ENCODE peak calls at places on chromosomes 13 and 19, in six cellular contexts. B is EH; P is glutamatergic neuron; D is iris pigment epithelial cell; J is stimulated activated CD4-positive, alpha-beta T cell treated with anti-CD3 and anti-CD28 coated beads, TNF-alpha, amount 100 ng/mL, for 48 hours; C is CD8-positive, alpha-beta T cell. O is an unnamed sample.

GRCh38 chr19:40303765-40304164 is 18.6 kb upstream of the AKT2 start:
- DNase-seq in B (no peak), P (no peak), D (no peak), J (no peak), C (no peak), O (no peak)

GRCh38 chr19:54408627-54409026 is 6.6 kb upstream of the TTYH1 start:
- DNase-seq in B (no peak), P (no peak), D (no peak), J (no peak), C (no peak), O (no peak)

GRCh38 chr13:109779074-109779473 is 7.3 kb downstream of the IRS2 start:
- DNase-seq in B (no peak), P (no peak), D (no peak), J (peak; percentile 25), C (peak; percentile 63), O (no peak)

GRCh38 chr13:43688230-43688907 is 98.4 kb downstream of the ENOX1 start:
- DNase-seq in B (no peak), P (no peak), D (no peak), J (no peak), C (no peak), O (no peak)

GRCh38 chr19:15118789-15119494 is 11.7 kb downstream of the SYDE1 start:
- DNase-seq in B (no peak), P (no peak), D (no peak), J (no peak), C (no peak), O (no peak)

GRCh38 chr13:28316129-28316528 is 177.8 kb downstream of the PAN3 start:
- DNase-seq in B (no peak), P (no peak), D (no peak), J (no peak), C (no peak), O (no peak)

GRCh38 chr19:43504426-43505185 is at the start of gene PHLDB3:
- DNase-seq in B (no peak), P (peak; percentile 43), D (peak; percentile 27), J (no peak), C (no peak), O (peak; percentile 39)

GRCh38 chr19:41064974-41065569 is 23.2 kb upstream of the CYP2A13 start:
- DNase-seq in B (peak; percentile 65), P (no peak), D (peak; percentile 53), J (no peak), C (no peak), O (peak; percentile 47)

GRCh38 chr19:12769689-12770088 is 5.7 kb downstream of the HOOK2 start:
- DNase-seq in B (no peak), P (peak; percentile 69), D (no peak), J (no peak), C (peak; percentile 44), O (no peak)

GRCh38 chr19:9936151-9937000 is at the start of gene OLFM2:
- DNase-seq in B (peak; percentile 58), P (peak; percentile 73), D (no peak), J (no peak), C (no peak), O (no peak)

GRCh38 chr13:26246154-26246553 is 7.8 kb upstream of the CDK8 start:
- DNase-seq in B (no peak), P (no peak), D (peak; percentile 59), J (no peak), C (no peak), O (no peak)

GRCh38 chr13:24217601-24218281 is 57.2 kb downstream of the SPATA13 start:
- DNase-seq in B (peak; percentile 22), P (no peak), D (no peak), J (no peak), C (no peak), O (no peak)

GRCh38 chr13:98972627-98973026 is 5.2 kb downstream of the DOCK9 start:
- DNase-seq in B (peak; percentile 96), P (no peak), D (peak; percentile 91), J (no peak), C (no peak), O (peak; percentile 95)

GRCh38 chr19:44951179-44952159 is 3.7 kb upstream of the CLPTM1 start:
- DNase-seq in B (peak; percentile 78), P (peak; percentile 45), D (peak; percentile 76), J (peak; percentile 66), C (peak; percentile 72), O (peak; percentile 90)

GRCh38 chr19:48837081-48837524 is 812 bp upstream of the HSD17B14 start:
- DNase-seq in B (peak; percentile 94), P (peak; percentile 85), D (peak; percentile 91), J (peak; percentile 77), C (peak; percentile 87), O (peak; percentile 88)

GRCh38 chr19:16261584-16262370 is 62.8 kb upstream of the KLF2 start:
- DNase-seq in B (no peak), P (no peak), D (no peak), J (no peak), C (no peak), O (no peak)

GRCh38 chr13:28375250-28375930 is 119.5 kb downstream of the FLT1 start:
- DNase-seq in B (no peak), P (peak; percentile 21), D (no peak), J (no peak), C (no peak), O (no peak)

GRCh38 chr13:31767175-31767900 is 28.0 kb downstream of the RXFP2 start:
- DNase-seq in B (peak; percentile 97), P (no peak), D (peak; percentile 47), J (no peak), C (no peak), O (no peak)

GRCh38 chr19:58356236-58356970 is 3.1 kb upstream of the A1BG start:
- DNase-seq in B (peak; percentile 46), P (peak; percentile 44), D (peak; percentile 53), J (no peak), C (peak; percentile 47), O (peak; percentile 53)

GRCh38 chr13:31790992-31791391 is 51.7 kb downstream of the RXFP2 start:
- DNase-seq in B (peak; percentile 81), P (no peak), D (no peak), J (no peak), C (no peak), O (no peak)

GRCh38 chr13:84255226-84255625 is 373.0 kb upstream of the SLITRK1 start:
- DNase-seq in B (no peak), P (no peak), D (no peak), J (no peak), C (no peak), O (no peak)

GRCh38 chr19:2064788-2065524 is 13.9 kb upstream of the MKNK2 start:
- DNase-seq in B (peak; percentile 41), P (peak; percentile 56), D (no peak), J (no peak), C (no peak), O (no peak)

GRCh38 chr19:31532034-31532433 is 182.8 kb upstream of the TSHZ3 start:
- DNase-seq in B (no peak), P (no peak), D (no peak), J (no peak), C (no peak), O (no peak)

GRCh38 chr13:97724450-97724849 is 229.0 kb upstream of the IPO5 start:
- DNase-seq in B (no peak), P (no peak), D (no peak), J (no peak), C (no peak), O (no peak)

GRCh38 chr19:39080431-39080830 is 3.7 kb upstream of the ACP7 start:
- DNase-seq in B (no peak), P (no peak), D (no peak), J (no peak), C (no peak), O (no peak)

GRCh38 chr13:98397221-98397620 is 179.7 kb downstream of the STK24 start:
- DNase-seq in B (peak; percentile 23), P (no peak), D (peak; percentile 17), J (no peak), C (no peak), O (peak; percentile 21)

GRCh38 chr19:14113762-14114414 is 3.7 kb downstream of the PRKACA start:
- DNase-seq in B (no peak), P (peak; percentile 31), D (no peak), J (peak; percentile 55), C (peak; percentile 65), O (no peak)

GRCh38 chr19:29550896-29551295 is 25.1 kb downstream of the VSTM2B start:
- DNase-seq in B (no peak), P (no peak), D (no peak), J (no peak), C (no peak), O (no peak)

GRCh38 chr19:43675269-43675879 is 5.4 kb upstream of the PLAUR start:
- DNase-seq in B (peak; percentile 43), P (no peak), D (peak; percentile 50), J (no peak), C (no peak), O (peak; percentile 29)

GRCh38 chr13:66751691-66752090 is 478.4 kb downstream of the PCDH9 start:
- DNase-seq in B (no peak), P (no peak), D (no peak), J (no peak), C (no peak), O (no peak)

GRCh38 chr13:110652755-110653154 is 37.4 kb downstream of the NAXD start:
- DNase-seq in B (no peak), P (no peak), D (no peak), J (no peak), C (no peak), O (no peak)

GRCh38 chr13:32381539-32381938 is 46.4 kb downstream of the N4BP2L1 start:
- DNase-seq in B (peak; percentile 30), P (no peak), D (peak; percentile 36), J (no peak), C (peak; percentile 17), O (peak; percentile 12)

GRCh38 chr19:31256601-31256990 is 92.6 kb downstream of the TSHZ3 start:
- DNase-seq in B (no peak), P (no peak), D (no peak), J (no peak), C (no peak), O (no peak)

GRCh38 chr19:33241530-33242101 is 16.0 kb upstream of the SLC7A10 start:
- DNase-seq in B (peak; percentile 26), P (no peak), D (no peak), J (no peak), C (peak; percentile 30), O (peak; percentile 32)

O was measured in dermis blood vessel endothelial cell.